ENCODE peak calls at places on chromosome 14, in four cellular contexts. D is HCT116, W is HepG2, A is SK-N-SH. E is an unnamed sample.

GRCh38 chr14:67943947-67944346 is 124.4 kb downstream of the RAD51B start:
- DNase-seq in W (peak; percentile 73), A (peak; percentile 57), D (peak; percentile 71), E (peak; percentile 42)

GRCh38 chr14:104115691-104116543 is 22.5 kb upstream of the KIF26A start:
- DNase-seq in A (peak; percentile 27), W (no peak), D (no peak), E (no peak)

GRCh38 chr14:104390941-104391901 is 188.3 kb upstream of the C14orf180 start:
- DNase-seq in W (no peak), D (no peak), A (no peak), E (no peak)

GRCh38 chr14:24387014-24387355 is 11.8 kb upstream of the NYNRIN start:
- DNase-seq in D (no peak), W (no peak), A (no peak), E (no peak)

GRCh38 chr14:90060965-90061848 is 587 bp upstream of the KCNK13 start:
- DNase-seq in W (no peak), A (peak; percentile 65), D (no peak), E (peak; percentile 35)

GRCh38 chr14:20679907-20680306 is 4.5 kb upstream of the RNASE4 start:
- DNase-seq in W (peak; percentile 76), A (peak; percentile 29), D (no peak), E (peak; percentile 52)

GRCh38 chr14:92334050-92334449 is 11.1 kb downstream of the SLC24A4 start:
- DNase-seq in D (no peak), A (no peak), W (no peak), E (no peak)

GRCh38 chr14:81447018-81447770 is 47.1 kb upstream of the STON2 start:
- DNase-seq in A (no peak), D (no peak), W (no peak), E (no peak)

GRCh38 chr14:51711505-51711904 is 59.8 kb downstream of the FRMD6 start:
- DNase-seq in A (no peak), W (no peak), D (no peak), E (no peak)

GRCh38 chr14:97499790-97500481 is 702.8 kb downstream of the VRK1 start:
- DNase-seq in W (no peak), D (no peak), A (no peak), E (no peak)

GRCh38 chr14:77041837-77042557 is 13.5 kb upstream of the IRF2BPL start:
- DNase-seq in A (no peak), D (no peak), W (no peak), E (no peak)

GRCh38 chr14:95835331-95835730 is 41.3 kb upstream of the TUNAR start:
- DNase-seq in A (no peak), W (peak; percentile 5), D (peak; percentile 12), E (no peak)

GRCh38 chr14:50804181-50804721 is 26.7 kb downstream of the NIN start:
- DNase-seq in W (no peak), A (no peak), D (no peak), E (no peak)

GRCh38 chr14:36479344-36479743 is 40.7 kb downstream of the NKX2-1 start:
- DNase-seq in A (no peak), D (no peak), W (no peak), E (no peak)

GRCh38 chr14:56351861-56352260 is 227.7 kb upstream of the TMEM260 start:
- DNase-seq in D (no peak), W (no peak), A (no peak), E (no peak)

GRCh38 chr14:102795060-102795925 is 18.0 kb downstream of the TRAF3 start:
- DNase-seq in D (no peak), W (peak; percentile 82), A (no peak), E (peak; percentile 26)

GRCh38 chr14:103818870-103819269 is 28.5 kb downstream of the PPP1R13B start:
- DNase-seq in A (no peak), W (no peak), D (no peak), E (no peak)

GRCh38 chr14:29028973-29029582 is 262.5 kb downstream of the FOXG1 start:
- DNase-seq in W (peak; percentile 99), D (no peak), A (no peak), E (no peak)

GRCh38 chr14:23056257-23056955 is 914 bp downstream of the CDH24 start:
- DNase-seq in D (peak; percentile 81), W (peak; percentile 81), A (peak; percentile 87), E (peak; percentile 87)

GRCh38 chr14:24605435-24606190 is 3.9 kb downstream of the GZMH start:
- DNase-seq in A (peak; percentile 48), W (peak; percentile 54), D (peak; percentile 10), E (peak; percentile 40)

GRCh38 chr14:54699087-54699530 is 132.2 kb downstream of the SAMD4A start:
- DNase-seq in A (no peak), W (no peak), D (no peak), E (no peak)

GRCh38 chr14:104268725-104269436 is 130.5 kb downstream of the KIF26A start:
- DNase-seq in W (no peak), D (no peak), A (no peak), E (no peak)

GRCh38 chr14:104898870-104899510 is 25.7 kb upstream of the PLD4 start:
- DNase-seq in A (no peak), W (no peak), D (no peak), E (no peak)

GRCh38 chr14:104082807-104083206 is 2.7 kb upstream of the ASPG start:
- DNase-seq in W (no peak), D (no peak), A (peak; percentile 39), E (no peak)

GRCh38 chr14:104280902-104281767 is 142.7 kb downstream of the KIF26A start:
- DNase-seq in A (no peak), W (no peak), D (no peak), E (no peak)

GRCh38 chr14:70640938-70641547 is 673 bp upstream of the TTC9 start:
- DNase-seq in W (no peak), D (no peak), A (peak; percentile 68), E (no peak)

DNA sequence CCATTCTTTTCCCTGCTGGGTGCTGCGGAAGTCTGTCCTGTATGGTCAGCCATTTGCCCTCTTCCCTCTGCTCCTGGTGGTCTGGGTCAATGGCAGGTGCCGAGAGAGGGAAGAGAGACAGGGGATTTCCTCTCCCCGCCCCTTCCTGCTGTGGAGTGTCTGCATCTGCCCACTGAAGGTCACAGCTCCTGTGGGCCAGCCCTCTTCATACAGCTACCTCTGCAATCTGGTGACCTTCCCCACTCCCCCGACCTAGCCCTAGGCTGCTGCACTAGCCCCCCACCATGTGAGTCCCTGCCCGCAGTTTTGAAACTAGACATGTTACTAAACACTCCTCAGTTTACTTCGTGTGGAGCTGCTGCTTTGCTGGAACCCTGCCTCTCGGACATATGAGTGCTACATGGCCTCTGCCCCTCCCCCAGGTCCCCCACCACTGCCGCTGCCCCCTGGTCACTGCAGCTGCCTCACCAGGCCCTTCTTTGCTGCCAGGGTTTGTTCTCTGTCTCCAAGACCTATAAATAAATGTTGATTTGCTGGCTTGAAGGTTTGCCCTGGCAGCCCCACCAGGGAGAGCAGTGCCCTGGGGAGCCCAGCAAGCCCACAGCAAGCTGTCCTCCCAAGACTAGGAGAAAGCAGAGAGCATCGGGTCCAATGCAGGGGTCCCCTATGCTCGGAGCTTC is 102.9 kb downstream of the DPF3 start:
- DNase-seq in W (no peak), A (no peak), D (no peak), E (no peak)
- TF ChIP-seq ELF1 in W (no peak), A (no peak), D (no peak), E (no peak)

GRCh38 chr14:64508215-64508776 is 3.7 kb downstream of the ZBTB1 start:
- DNase-seq in D (no peak), W (no peak), A (no peak), E (no peak)

GRCh38 chr14:64504897-64505771 is 564 bp downstream of the ZBTB1 start:
- DNase-seq in W (peak; percentile 67), D (peak; percentile 58), A (peak; percentile 82), E (peak; percentile 56)

GRCh38 chr14:64507376-64508156 is 3.0 kb downstream of the ZBTB1 start:
- DNase-seq in D (no peak), A (no peak), W (no peak), E (peak; percentile 36)

GRCh38 chr14:64509036-64509435 is 4.5 kb downstream of the ZBTB1 start:
- DNase-seq in A (no peak), D (no peak), W (peak; percentile 59), E (no peak)

DNA sequence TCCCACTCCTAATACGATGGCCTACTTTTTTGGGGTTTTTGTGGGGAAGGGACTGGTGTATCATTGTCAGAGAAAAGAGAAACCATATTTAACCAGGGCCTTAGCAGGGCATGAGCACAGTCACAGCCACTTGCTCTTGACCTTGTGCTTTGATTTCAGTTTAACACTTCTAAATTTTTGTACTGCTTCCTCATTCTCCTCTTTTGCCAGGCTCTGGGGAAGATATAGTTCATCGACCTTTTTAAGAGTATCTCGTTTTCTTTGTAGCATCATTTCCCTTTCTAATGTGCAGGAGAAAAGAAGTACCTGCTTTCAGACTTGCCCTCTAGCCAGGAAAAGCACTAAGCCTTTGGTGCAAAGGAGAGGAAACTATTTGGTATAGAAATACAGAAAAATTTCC is 2.2 kb downstream of the ZBTB1 start:
- DNase-seq in D (no peak), A (no peak), W (no peak), E (no peak)
- TF ChIP-seq ELF1 in D (no peak), A (no peak), W (no peak), E (no peak)

DNA sequence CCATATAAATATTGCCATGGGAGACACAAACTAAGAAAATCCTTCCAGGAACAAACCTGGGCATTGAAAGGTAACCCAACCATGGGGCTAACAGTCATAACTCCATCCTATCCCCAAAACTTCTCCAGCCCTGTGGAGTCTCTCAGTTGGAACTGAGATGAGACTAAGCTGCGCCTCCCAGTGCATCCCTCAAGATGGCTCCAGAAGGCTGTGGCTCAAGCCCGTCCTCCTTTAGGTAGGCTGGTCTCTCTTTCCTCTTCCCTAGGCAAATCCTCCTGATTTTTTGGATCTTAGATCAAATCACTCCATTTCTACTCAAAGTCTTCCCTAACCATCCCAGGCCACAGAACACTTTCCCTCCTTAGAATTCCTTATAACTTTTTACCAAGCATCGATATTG is 364.3 kb upstream of the CCDC196 start:
- DNase-seq in A (no peak), D (no peak), W (no peak), E (no peak)
- TF ChIP-seq ELF1 in A (no peak), D (no peak), W (no peak), E (no peak)

GRCh38 chr14:21711360-21711961 is 37.8 kb upstream of the OR4E1 start:
- DNase-seq in W (peak; percentile 66), D (peak; percentile 26), A (peak; percentile 34), E (peak; percentile 38)

GRCh38 chr14:21714318-21714929 is 40.8 kb upstream of the OR4E1 start:
- DNase-seq in A (no peak), D (no peak), W (no peak), E (no peak)

DNA sequence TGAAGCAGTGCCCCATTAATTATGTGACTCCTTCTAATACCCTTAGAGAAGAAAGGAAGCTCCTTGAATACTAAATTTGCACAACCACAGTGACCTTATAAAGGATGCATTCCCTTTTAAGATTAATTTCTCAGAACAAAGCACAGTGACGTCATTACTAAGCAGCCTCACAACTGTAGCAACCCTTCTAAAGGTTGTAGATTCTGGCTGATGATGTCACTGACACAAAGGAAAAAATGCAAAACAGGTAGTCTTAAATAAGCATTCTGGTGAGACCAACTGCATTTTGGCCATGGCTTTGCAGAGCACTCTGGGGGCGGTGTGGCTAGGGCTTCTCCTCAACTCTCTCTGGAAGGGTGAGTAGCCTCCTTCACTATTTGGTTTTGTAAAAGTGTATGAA is 38.4 kb upstream of the OR4E1 start:
- DNase-seq in A (no peak), W (no peak), D (no peak), E (no peak)
- TF ChIP-seq ELF1 in A (no peak), W (no peak), D (no peak), E (no peak)